ENCODE peak calls at places on chromosomes 13 and 19, in five cellular contexts. P, F, J, K and V are unnamed samples.

GRCh38 chr13:101868585-101869469 is 416.4 kb downstream of the ITGBL1 start:
- DNase-seq in P (no peak), F (no peak), K (no peak), J (no peak), V (no peak)

GRCh38 chr13:77510156-77510555 is 25.4 kb upstream of the SCEL start:
- DNase-seq in K (no peak), J (no peak), P (no peak), F (no peak), V (no peak)

GRCh38 chr13:66266761-66267160 is 963.4 kb downstream of the PCDH9 start:
- DNase-seq in K (no peak), J (no peak), P (no peak), F (no peak), V (no peak)

GRCh38 chr13:62168891-62169290 is 753.2 kb upstream of the PCDH20 start:
- DNase-seq in P (no peak), F (no peak), K (no peak), J (no peak), V (no peak)

GRCh38 chr19:7831452-7831851 is 1.4 kb downstream of the EVI5L start:
- DNase-seq in P (peak; percentile 73), J (no peak), F (peak; percentile 66), K (no peak), V (peak; percentile 46)

GRCh38 chr19:3852614-3853254 is 16.1 kb downstream of the ZFR2 start:
- DNase-seq in P (peak; percentile 41), K (peak; percentile 30), F (peak; percentile 79), J (no peak), V (peak; percentile 76)

GRCh38 chr19:18167975-18168645 is 5.5 kb upstream of the IFI30 start:
- DNase-seq in J (no peak), P (peak; percentile 81), F (peak; percentile 67), K (peak; percentile 24), V (peak; percentile 59)

GRCh38 chr13:81686877-81687276 is 1346.0 kb upstream of the SPRY2 start:
- DNase-seq in F (no peak), P (no peak), K (no peak), J (no peak), V (no peak)

GRCh38 chr19:12527034-12527836 is 24.0 kb downstream of the ZNF564 start:
- DNase-seq in F (peak; percentile 37), P (no peak), K (peak; percentile 26), J (no peak), V (peak; percentile 31)

GRCh38 chr19:44748426-44749254 is at the start of gene BCL3:
- DNase-seq in K (peak; percentile 40), J (no peak), F (peak; percentile 69), P (no peak), V (peak; percentile 62)

GRCh38 chr19:7618366-7618765 is 11.0 kb downstream of the XAB2 start:
- DNase-seq in F (peak; percentile 48), K (no peak), J (no peak), P (no peak), V (no peak)

GRCh38 chr19:2783781-2784145 is 690 bp upstream of the SGTA start:
- DNase-seq in K (no peak), P (no peak), J (no peak), F (peak; percentile 12), V (no peak)

GRCh38 chr13:45690636-45691035 is 11.5 kb upstream of the CBY2 start:
- DNase-seq in J (no peak), K (no peak), F (no peak), P (no peak), V (no peak)

GRCh38 chr19:43624933-43625332 is 5.5 kb upstream of the ZNF428 start:
- DNase-seq in J (no peak), P (no peak), K (no peak), F (peak; percentile 97), V (peak; percentile 65)

GRCh38 chr19:55089279-55089944 is 13.7 kb downstream of the EPS8L1 start:
- DNase-seq in K (no peak), F (no peak), P (no peak), J (no peak), V (no peak)

GRCh38 chr19:55090564-55090963 is 14.9 kb downstream of the EPS8L1 start:
- DNase-seq in J (no peak), P (no peak), F (no peak), K (no peak), V (no peak)

GRCh38 chr19:55091126-55091910 is 15.6 kb downstream of the EPS8L1 start:
- DNase-seq in P (no peak), J (no peak), F (no peak), K (no peak), V (no peak)

GRCh38 chr19:55092423-55093318 is 17.0 kb downstream of the EPS8L1 start:
- DNase-seq in P (no peak), J (no peak), K (no peak), F (no peak), V (no peak)

DNA sequence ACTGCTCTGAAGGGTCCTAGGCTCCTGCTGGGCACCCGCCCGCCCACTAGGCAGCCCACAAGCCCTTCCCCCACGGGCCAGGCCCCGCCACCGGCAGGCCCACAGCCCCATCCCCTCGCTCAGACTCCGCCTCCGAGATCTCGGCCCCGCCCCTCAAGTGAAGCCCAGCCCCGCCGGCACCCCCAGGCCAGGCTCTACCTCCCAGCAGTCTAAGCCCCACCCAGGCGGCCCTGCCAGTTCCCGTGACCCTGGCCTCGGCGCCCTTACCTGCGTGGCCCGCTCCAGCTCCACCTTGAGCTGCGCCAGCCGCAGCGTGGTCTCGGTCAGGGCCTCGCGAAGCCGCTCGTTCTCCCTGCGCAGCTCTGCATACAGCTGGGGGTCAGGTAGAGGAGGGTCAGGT is 16.3 kb downstream of the EPS8L1 start:
- DNase-seq in P (no peak), F (peak; percentile 30), J (no peak), K (no peak), V (no peak)
- TF ChIP-seq MAX in P (no peak), F (no peak), J (no peak), K (no peak), V (no peak)

GRCh38 chr19:1259873-1260748 is 9.0 kb upstream of the CIRBP start:
- DNase-seq in P (no peak), K (peak; percentile 24), F (no peak), J (no peak), V (no peak)
- TF ChIP-seq MYC in P (no peak), K (no peak), F (no peak), J (no peak), V (no peak)

GRCh38 chr19:547836-548720 is 4.2 kb downstream of the GZMM start:
- DNase-seq in K (no peak), J (no peak), F (no peak), P (no peak), V (no peak)

GRCh38 chr19:554817-555216 is 11.0 kb downstream of the GZMM start:
- DNase-seq in K (no peak), P (no peak), J (no peak), F (no peak), V (no peak)

GRCh38 chr19:543912-544608 is at the start of gene GZMM:
- DNase-seq in K (no peak), F (peak; percentile 67), J (no peak), P (no peak), V (no peak)

GRCh38 chr19:547117-547516 is 3.3 kb downstream of the GZMM start:
- DNase-seq in F (no peak), P (no peak), K (no peak), J (no peak), V (no peak)

DNA sequence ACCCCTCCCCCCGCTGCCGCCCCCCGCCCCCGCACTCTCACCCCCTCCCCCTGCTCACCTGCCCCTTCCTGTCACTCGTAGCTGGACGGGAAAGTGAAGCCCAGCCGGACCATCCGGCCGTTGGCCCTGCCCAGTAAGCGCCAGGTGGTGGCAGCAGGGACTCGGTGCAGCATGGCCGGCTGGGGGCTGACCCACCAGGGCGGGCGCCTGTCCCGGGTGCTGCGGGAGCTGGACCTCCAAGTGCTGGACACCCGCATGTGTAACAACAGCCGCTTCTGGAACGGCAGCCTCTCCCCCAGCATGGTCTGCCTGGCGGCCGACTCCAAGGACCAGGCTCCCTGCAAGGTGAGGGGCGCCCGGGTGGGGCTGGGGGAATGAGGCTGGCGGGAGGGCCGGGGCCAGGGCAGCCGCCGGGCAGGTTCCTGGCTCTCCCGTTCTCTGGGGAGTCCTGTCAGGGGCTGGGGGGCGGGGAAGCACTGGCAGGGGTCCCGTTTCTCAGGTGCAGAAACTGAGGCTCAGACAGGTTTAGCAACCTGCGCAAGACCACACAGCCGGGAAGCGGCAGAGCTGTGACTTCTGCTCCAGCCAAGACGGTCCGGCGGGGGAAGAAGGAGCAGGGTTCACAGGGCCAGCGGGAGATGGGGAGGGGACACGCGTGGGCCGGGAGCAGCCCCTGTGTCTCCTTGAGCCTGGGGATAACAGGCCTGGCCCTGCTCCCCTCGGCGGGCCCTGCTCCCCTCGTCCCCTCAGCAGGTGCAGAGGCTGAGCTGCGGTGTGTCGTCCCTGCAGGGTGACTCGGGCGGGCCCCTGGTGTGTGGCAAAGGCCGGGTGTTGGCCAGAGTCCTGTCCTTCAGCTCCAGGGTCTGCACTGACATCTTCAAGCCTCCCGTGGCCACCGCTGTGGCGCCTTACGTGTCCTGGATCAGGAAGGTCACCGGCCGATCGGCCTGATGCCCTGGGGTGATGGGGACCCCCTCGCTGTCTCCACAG is 5.3 kb downstream of the GZMM start:
- DNase-seq in J (no peak), K (no peak), F (no peak), P (no peak), V (no peak)
- TF ChIP-seq CTCF in J (no peak), K (no peak), F (no peak), P (no peak), V (no peak)

GRCh38 chr13:95741584-95742563 is 64.9 kb downstream of the DNAJC3 start:
- DNase-seq in J (no peak), P (no peak), K (no peak), F (no peak), V (no peak)

GRCh38 chr13:95743192-95743591 is 66.3 kb downstream of the DNAJC3 start:
- DNase-seq in K (no peak), F (no peak), J (no peak), P (no peak), V (no peak)

GRCh38 chr13:95749545-95749944 is 72.6 kb downstream of the DNAJC3 start:
- DNase-seq in K (no peak), J (no peak), P (no peak), F (no peak), V (no peak)

GRCh38 chr13:95745289-95745688 is 68.3 kb downstream of the DNAJC3 start:
- DNase-seq in J (no peak), K (no peak), P (no peak), F (no peak), V (no peak)

DNA sequence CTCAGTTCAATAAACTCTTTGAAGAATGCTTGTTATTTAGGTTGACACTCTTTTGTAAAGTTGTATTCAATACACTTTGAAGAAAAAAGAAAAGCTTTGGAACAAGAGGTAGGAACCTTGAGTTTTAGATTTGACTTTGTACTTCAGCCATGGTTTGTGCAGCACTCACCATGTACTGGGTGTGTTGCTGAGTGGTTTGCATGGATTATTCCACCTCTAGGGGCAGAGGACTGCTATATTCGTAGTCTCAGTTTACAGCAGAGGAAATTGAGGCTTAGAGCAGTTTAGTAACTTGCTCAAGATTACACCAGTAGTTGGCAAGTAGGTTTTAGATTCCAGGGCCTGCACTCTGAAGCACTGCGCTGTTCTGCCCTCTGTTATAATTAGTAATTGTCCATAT is 68.8 kb downstream of the DNAJC3 start:
- DNase-seq in K (no peak), J (no peak), P (no peak), F (peak; percentile 11), V (peak; percentile 10)
- TF ChIP-seq MAX in K (no peak), J (no peak), P (no peak), F (no peak), V (no peak)